ENCODE peak calls at places on chromosome 21, in five cellular contexts. P is cardiac muscle cell, T is heart right ventricle, J is fibroblast of pulmonary artery, E is endothelial cell of umbilical vein. R is an unnamed sample.
A peak's percentile ranks its signal among the peaks of the same experiment; 100 is the strongest.

GRCh38 chr21:37463083-37463780 is 96.7 kb downstream of the DYRK1A start:
- DNase-seq in J (peak; percentile 75), E (peak; percentile 71), P (no peak), T (no peak), R (peak; percentile 52)

GRCh38 chr21:43811262-43812105 is 22.1 kb downstream of the RRP1 start:
- DNase-seq in T (no peak), E (no peak), J (no peak), P (no peak), R (no peak)

GRCh38 chr21:37393030-37393429 is 26.5 kb downstream of the DYRK1A start:
- DNase-seq in P (no peak), E (no peak), J (no peak), T (no peak), R (no peak)

GRCh38 chr21:35838987-35839763 is 221.2 kb downstream of the SETD4 start:
- DNase-seq in P (no peak), E (no peak), T (no peak), J (no peak), R (no peak)

GRCh38 chr21:28444131-28444530 is 548.5 kb downstream of the LTN1 start:
- DNase-seq in T (no peak), P (no peak), J (peak; percentile 65), E (no peak), R (no peak)

GRCh38 chr21:42781150-42781980 is 98.0 kb downstream of the WDR4 start:
- DNase-seq in P (peak; percentile 54), J (no peak), E (peak; percentile 40), T (no peak), R (no peak)

GRCh38 chr21:42552407-42553336 is 39.0 kb downstream of the SLC37A1 start:
- DNase-seq in T (no peak), E (no peak), J (no peak), P (no peak), R (no peak)

GRCh38 chr21:36207577-36208320 is 51.1 kb downstream of the DOP1B start:
- DNase-seq in T (no peak), J (peak; percentile 25), E (peak; percentile 47), P (peak; percentile 48), R (no peak)

GRCh38 chr21:36663033-36663855 is 35.7 kb upstream of the SIM2 start:
- DNase-seq in J (peak; percentile 11), P (no peak), T (no peak), E (no peak), R (peak; percentile 28)

GRCh38 chr21:34003428-34003827 is 70.0 kb upstream of the MRPS6 start:
- DNase-seq in J (no peak), P (no peak), T (no peak), E (no peak), R (no peak)

GRCh38 chr21:35737899-35738341 is 322.4 kb downstream of the SETD4 start:
- DNase-seq in J (peak; percentile 69), P (no peak), T (peak; percentile 13), E (no peak), R (no peak)

GRCh38 chr21:35179990-35180557 is 131.0 kb upstream of the RUNX1 start:
- DNase-seq in E (no peak), J (peak; percentile 65), T (no peak), P (no peak), R (peak; percentile 72)

GRCh38 chr21:42373181-42373907 is 7.0 kb upstream of the TFF1 start:
- DNase-seq in E (no peak), J (no peak), P (no peak), T (no peak), R (no peak)

GRCh38 chr21:28602581-28602980 is 390.1 kb downstream of the LTN1 start:
- DNase-seq in J (no peak), T (no peak), E (no peak), P (no peak), R (no peak)

GRCh38 chr21:35266546-35266945 is 217.4 kb upstream of the RUNX1 start:
- DNase-seq in P (no peak), T (no peak), E (no peak), J (no peak), R (no peak)

DNA sequence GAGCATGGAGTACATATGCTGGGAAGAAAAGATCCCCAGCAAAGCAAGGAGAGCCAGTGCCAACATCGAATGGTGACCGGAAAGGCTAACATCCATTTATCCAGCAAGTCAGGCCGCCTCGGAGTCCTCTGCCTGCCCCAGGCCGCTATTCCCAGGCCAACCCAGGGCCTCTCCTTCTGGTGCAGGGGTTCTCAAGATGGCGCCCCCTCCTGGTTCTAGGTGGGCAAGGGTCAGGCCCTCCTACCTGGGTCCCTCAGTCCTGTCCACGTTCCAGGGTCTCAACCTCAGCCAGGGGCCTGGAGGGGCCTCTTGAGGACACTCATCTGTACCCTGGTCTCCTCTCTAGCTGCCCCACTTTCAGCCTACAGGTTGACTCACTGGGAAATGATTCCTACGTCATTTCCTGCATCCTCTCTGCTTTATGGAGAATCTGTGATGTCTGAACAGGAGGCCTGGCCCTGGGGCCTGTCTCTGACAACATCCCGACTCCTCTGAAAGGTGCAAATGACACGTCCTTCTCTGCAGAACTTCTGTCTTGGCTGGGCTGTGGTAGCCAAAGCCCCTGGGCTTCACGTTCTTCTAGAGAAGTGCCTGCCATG is 145.3 kb downstream of the PSMG1 start:
- DNase-seq in P (no peak), T (no peak), J (peak; percentile 33), E (peak; percentile 35), R (no peak)
- TF ChIP-seq CTCF in P (no peak), T (no peak), J (no peak), E (no peak), R (no peak)

GRCh38 chr21:15242906-15243305 is 178.1 kb upstream of the NRIP1 start:
- DNase-seq in T (no peak), J (no peak), E (no peak), P (no peak), R (no peak)

GRCh38 chr21:15243356-15243755 is 178.6 kb upstream of the NRIP1 start:
- DNase-seq in T (no peak), E (no peak), J (no peak), P (no peak), R (no peak)

GRCh38 chr21:15247613-15248012 is 182.8 kb upstream of the NRIP1 start:
- DNase-seq in J (no peak), T (no peak), E (no peak), P (no peak), R (no peak)

GRCh38 chr21:15240846-15241245 is 176.0 kb upstream of the NRIP1 start:
- DNase-seq in J (peak; percentile 36), P (no peak), E (peak; percentile 17), T (no peak), R (no peak)

DNA sequence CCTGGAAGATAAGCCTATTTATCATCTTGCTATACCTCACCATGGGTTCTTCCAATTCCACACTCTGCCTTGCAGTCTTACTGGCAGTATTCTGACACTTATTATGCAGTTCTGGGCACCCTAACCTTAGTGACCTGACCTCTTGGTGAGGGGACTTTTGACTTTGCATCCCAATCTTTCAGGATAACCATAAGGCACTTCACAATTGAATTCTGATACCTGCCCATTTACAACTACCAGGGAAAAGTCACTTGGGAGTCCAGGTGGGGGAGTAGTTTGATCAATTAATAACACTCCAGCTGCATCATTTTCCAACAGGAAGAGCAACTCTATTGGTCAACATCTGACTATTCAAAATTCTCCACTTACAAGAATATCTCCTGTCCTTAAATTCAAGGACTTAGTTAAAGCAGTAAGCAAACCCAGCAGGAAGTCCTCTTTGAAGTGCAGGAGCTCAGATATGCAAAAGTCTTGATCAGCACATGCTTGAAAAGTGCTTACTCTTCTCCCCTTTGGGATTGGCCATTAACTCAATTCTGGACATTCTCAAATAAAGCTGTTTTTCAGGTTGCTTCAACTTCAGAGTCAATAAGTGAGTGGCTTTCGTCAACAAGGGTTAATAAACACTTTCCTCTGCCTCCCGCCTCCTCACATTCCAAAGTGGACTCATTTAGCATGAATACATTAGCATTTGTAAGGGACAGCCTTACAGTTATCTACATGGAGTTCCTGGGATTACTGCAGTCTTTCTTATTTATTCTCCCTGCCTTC is 177.4 kb upstream of the NRIP1 start:
- DNase-seq in T (no peak), J (no peak), E (peak; percentile 15), P (no peak), R (peak; percentile 21)
- TF ChIP-seq CTCF in T (no peak), J (no peak), E (no peak), P (no peak), R (no peak)

GRCh38 chr21:45169682-45170081 is 95.3 kb downstream of the ADARB1 start:
- DNase-seq in P (no peak), T (no peak), E (no peak), J (no peak), R (no peak)

GRCh38 chr21:45168522-45168921 is 94.1 kb downstream of the ADARB1 start:
- DNase-seq in J (no peak), P (no peak), E (no peak), T (no peak), R (no peak)

GRCh38 chr21:45169001-45169400 is 94.6 kb downstream of the ADARB1 start:
- DNase-seq in T (no peak), E (no peak), J (no peak), P (no peak), R (no peak)

GRCh38 chr21:45166931-45167330 is 92.6 kb downstream of the ADARB1 start:
- DNase-seq in T (no peak), J (no peak), P (no peak), E (no peak), R (no peak)

GRCh38 chr21:45167796-45168222 is 93.4 kb downstream of the ADARB1 start:
- DNase-seq in E (no peak), T (no peak), J (peak; percentile 78), P (no peak), R (peak; percentile 29)
- TF ChIP-seq CTCF in E (no peak), T (no peak), J (peak; percentile 3), P (no peak), R (no peak)

GRCh38 chr21:39688010-39688409 is 57.0 kb upstream of the IGSF5 start:
- DNase-seq in E (no peak), J (no peak), P (no peak), T (no peak), R (no peak)

GRCh38 chr21:39685236-39685635 is 59.7 kb upstream of the IGSF5 start:
- DNase-seq in J (no peak), E (no peak), P (no peak), T (no peak), R (no peak)

GRCh38 chr21:39686636-39687035 is 58.3 kb upstream of the IGSF5 start:
- DNase-seq in E (no peak), P (no peak), T (no peak), J (no peak), R (no peak)

GRCh38 chr21:39685991-39686390 is 59.0 kb upstream of the IGSF5 start:
- DNase-seq in P (no peak), J (no peak), E (no peak), T (no peak), R (no peak)

DNA sequence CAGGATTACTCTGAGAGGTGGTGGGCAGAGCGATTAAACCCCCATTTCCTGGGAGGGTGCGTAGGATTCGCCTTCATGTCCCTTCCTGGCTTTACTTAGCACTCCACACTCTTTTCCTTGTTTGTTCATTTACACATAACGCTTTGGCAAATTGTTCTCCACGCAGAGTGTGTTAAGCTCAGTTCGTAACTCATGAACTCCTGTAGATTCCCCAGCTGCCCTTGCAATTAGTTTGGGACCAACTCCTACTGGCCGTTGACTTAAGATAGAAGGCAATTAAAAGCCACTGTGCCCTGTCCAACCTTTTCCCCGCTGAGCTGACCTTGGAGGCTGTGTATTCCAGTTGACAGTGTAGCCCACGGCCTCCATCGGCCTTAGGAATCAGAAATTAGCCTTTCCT is 57.9 kb upstream of the IGSF5 start:
- DNase-seq in T (no peak), J (no peak), P (no peak), E (no peak), R (no peak)
- TF ChIP-seq CTCF in T (no peak), J (no peak), P (no peak), E (no peak), R (no peak)

R was measured in MCF 10A.